ENCODE peak calls at places on chromosomes 11 and 22, in seven cellular contexts. One of them, this sample, is unnamed.

GRCh38 chr22:38413085-38414008 is 41.7 kb downstream of the KCNJ4 start:
- DNase-seq in CD8-positive, alpha-beta T cell: peak; percentile 45
- DNase-seq in right atrium auricular region: no peak
- DNase-seq in left ventricle myocardium inferior: peak; percentile 53
- DNase-seq in PC-3: no peak
- DNase-seq in naive thymus-derived CD4-positive, alpha-beta T cell: no peak
- DNase-seq in upper lobe of left lung: no peak
- DNase-seq in this sample: no peak

GRCh38 chr11:129589190-129589589 is 213.5 kb downstream of the BARX2 start:
- DNase-seq in CD8-positive, alpha-beta T cell: no peak
- DNase-seq in right atrium auricular region: no peak
- DNase-seq in left ventricle myocardium inferior: no peak
- DNase-seq in PC-3: no peak
- DNase-seq in naive thymus-derived CD4-positive, alpha-beta T cell: no peak
- DNase-seq in upper lobe of left lung: no peak
- DNase-seq in this sample: no peak

GRCh38 chr22:42670921-42671709 is 21.9 kb upstream of the CYB5R3 start:
- DNase-seq in CD8-positive, alpha-beta T cell: no peak
- DNase-seq in right atrium auricular region: no peak
- DNase-seq in left ventricle myocardium inferior: no peak
- DNase-seq in PC-3: peak; percentile 44
- DNase-seq in naive thymus-derived CD4-positive, alpha-beta T cell: no peak
- DNase-seq in upper lobe of left lung: no peak
- DNase-seq in this sample: no peak

GRCh38 chr11:44988111-44988510 is 37.4 kb upstream of the TP53I11 start:
- DNase-seq in CD8-positive, alpha-beta T cell: no peak
- DNase-seq in right atrium auricular region: peak; percentile 38
- DNase-seq in left ventricle myocardium inferior: no peak
- DNase-seq in PC-3: no peak
- DNase-seq in naive thymus-derived CD4-positive, alpha-beta T cell: no peak
- DNase-seq in upper lobe of left lung: no peak
- DNase-seq in this sample: no peak

GRCh38 chr11:119108151-119108856 is 1.2 kb downstream of the C2CD2L start:
- DNase-seq in CD8-positive, alpha-beta T cell: peak; percentile 59
- DNase-seq in right atrium auricular region: no peak
- DNase-seq in left ventricle myocardium inferior: no peak
- DNase-seq in PC-3: peak; percentile 92
- DNase-seq in naive thymus-derived CD4-positive, alpha-beta T cell: no peak
- DNase-seq in upper lobe of left lung: no peak
- DNase-seq in this sample: no peak

GRCh38 chr11:118295834-118296454 is 8.6 kb upstream of the CD3E start:
- DNase-seq in CD8-positive, alpha-beta T cell: peak; percentile 63
- DNase-seq in right atrium auricular region: no peak
- DNase-seq in left ventricle myocardium inferior: no peak
- DNase-seq in PC-3: peak; percentile 89
- DNase-seq in naive thymus-derived CD4-positive, alpha-beta T cell: no peak
- DNase-seq in upper lobe of left lung: no peak
- DNase-seq in this sample: no peak

GRCh38 chr11:4480577-4481539 is 1.6 kb upstream of the OR52K1 start:
- DNase-seq in CD8-positive, alpha-beta T cell: no peak
- DNase-seq in right atrium auricular region: no peak
- DNase-seq in left ventricle myocardium inferior: no peak
- DNase-seq in PC-3: peak; percentile 67
- DNase-seq in naive thymus-derived CD4-positive, alpha-beta T cell: no peak
- DNase-seq in upper lobe of left lung: no peak
- DNase-seq in this sample: no peak

GRCh38 chr22:50676211-50676636 is 3.6 kb downstream of the SHANK3 start:
- DNase-seq in CD8-positive, alpha-beta T cell: no peak
- DNase-seq in right atrium auricular region: peak; percentile 18
- DNase-seq in left ventricle myocardium inferior: no peak
- DNase-seq in PC-3: no peak
- DNase-seq in naive thymus-derived CD4-positive, alpha-beta T cell: no peak
- DNase-seq in upper lobe of left lung: no peak
- DNase-seq in this sample: no peak

GRCh38 chr11:96342971-96343711 is at the start of gene MAML2:
- DNase-seq in CD8-positive, alpha-beta T cell: peak; percentile 91
- DNase-seq in right atrium auricular region: peak; percentile 95
- DNase-seq in left ventricle myocardium inferior: peak; percentile 92
- DNase-seq in PC-3: peak; percentile 98
- DNase-seq in naive thymus-derived CD4-positive, alpha-beta T cell: peak; percentile 85
- DNase-seq in upper lobe of left lung: peak; percentile 86
- DNase-seq in this sample: peak; percentile 84

GRCh38 chr22:23225724-23226496 is 45.6 kb downstream of the BCR start:
- DNase-seq in CD8-positive, alpha-beta T cell: peak; percentile 73
- DNase-seq in right atrium auricular region: no peak
- DNase-seq in left ventricle myocardium inferior: peak; percentile 62
- DNase-seq in PC-3: peak; percentile 82
- DNase-seq in naive thymus-derived CD4-positive, alpha-beta T cell: no peak
- DNase-seq in upper lobe of left lung: no peak
- DNase-seq in this sample: no peak

GRCh38 chr11:70521475-70522260 is 123.3 kb downstream of the CTTN start:
- DNase-seq in CD8-positive, alpha-beta T cell: no peak
- DNase-seq in right atrium auricular region: no peak
- DNase-seq in left ventricle myocardium inferior: no peak
- DNase-seq in PC-3: no peak
- DNase-seq in naive thymus-derived CD4-positive, alpha-beta T cell: no peak
- DNase-seq in upper lobe of left lung: no peak
- DNase-seq in this sample: no peak

GRCh38 chr11:15194671-15195415 is 80.1 kb downstream of the INSC start:
- DNase-seq in CD8-positive, alpha-beta T cell: no peak
- DNase-seq in right atrium auricular region: no peak
- DNase-seq in left ventricle myocardium inferior: no peak
- DNase-seq in PC-3: no peak
- DNase-seq in naive thymus-derived CD4-positive, alpha-beta T cell: no peak
- DNase-seq in upper lobe of left lung: no peak
- DNase-seq in this sample: no peak

GRCh38 chr22:42934338-42934737 is 77.3 kb upstream of the ARFGAP3 start:
- DNase-seq in CD8-positive, alpha-beta T cell: no peak
- DNase-seq in right atrium auricular region: no peak
- DNase-seq in left ventricle myocardium inferior: no peak
- DNase-seq in PC-3: no peak
- DNase-seq in naive thymus-derived CD4-positive, alpha-beta T cell: no peak
- DNase-seq in upper lobe of left lung: no peak
- DNase-seq in this sample: no peak

GRCh38 chr11:115383431-115383830 is 120.8 kb downstream of the CADM1 start:
- DNase-seq in CD8-positive, alpha-beta T cell: no peak
- DNase-seq in right atrium auricular region: no peak
- DNase-seq in left ventricle myocardium inferior: no peak
- DNase-seq in PC-3: no peak
- DNase-seq in naive thymus-derived CD4-positive, alpha-beta T cell: no peak
- DNase-seq in upper lobe of left lung: no peak
- DNase-seq in this sample: no peak

GRCh38 chr11:62574363-62575057 is 819 bp upstream of the EEF1G start:
- DNase-seq in CD8-positive, alpha-beta T cell: no peak
- DNase-seq in right atrium auricular region: no peak
- DNase-seq in left ventricle myocardium inferior: peak; percentile 41
- DNase-seq in PC-3: peak; percentile 29
- DNase-seq in naive thymus-derived CD4-positive, alpha-beta T cell: no peak
- DNase-seq in upper lobe of left lung: peak; percentile 86
- DNase-seq in this sample: no peak

GRCh38 chr22:20956258-20957117 is 10.6 kb upstream of the AIFM3 start:
- DNase-seq in CD8-positive, alpha-beta T cell: no peak
- DNase-seq in right atrium auricular region: no peak
- DNase-seq in left ventricle myocardium inferior: no peak
- DNase-seq in PC-3: peak; percentile 75
- DNase-seq in naive thymus-derived CD4-positive, alpha-beta T cell: no peak
- DNase-seq in upper lobe of left lung: peak; percentile 43
- DNase-seq in this sample: no peak

GRCh38 chr22:23751441-23751996 is 607 bp upstream of the ZNF70 start:
- DNase-seq in CD8-positive, alpha-beta T cell: no peak
- DNase-seq in right atrium auricular region: no peak
- DNase-seq in left ventricle myocardium inferior: no peak
- DNase-seq in PC-3: no peak
- DNase-seq in naive thymus-derived CD4-positive, alpha-beta T cell: no peak
- DNase-seq in upper lobe of left lung: peak; percentile 79
- DNase-seq in this sample: peak; percentile 56

GRCh38 chr11:62974848-62975522 is 9.8 kb downstream of the SLC22A6 start:
- DNase-seq in CD8-positive, alpha-beta T cell: no peak
- DNase-seq in right atrium auricular region: no peak
- DNase-seq in left ventricle myocardium inferior: peak; percentile 56
- DNase-seq in PC-3: peak; percentile 55
- DNase-seq in naive thymus-derived CD4-positive, alpha-beta T cell: no peak
- DNase-seq in upper lobe of left lung: no peak
- DNase-seq in this sample: no peak

DNA sequence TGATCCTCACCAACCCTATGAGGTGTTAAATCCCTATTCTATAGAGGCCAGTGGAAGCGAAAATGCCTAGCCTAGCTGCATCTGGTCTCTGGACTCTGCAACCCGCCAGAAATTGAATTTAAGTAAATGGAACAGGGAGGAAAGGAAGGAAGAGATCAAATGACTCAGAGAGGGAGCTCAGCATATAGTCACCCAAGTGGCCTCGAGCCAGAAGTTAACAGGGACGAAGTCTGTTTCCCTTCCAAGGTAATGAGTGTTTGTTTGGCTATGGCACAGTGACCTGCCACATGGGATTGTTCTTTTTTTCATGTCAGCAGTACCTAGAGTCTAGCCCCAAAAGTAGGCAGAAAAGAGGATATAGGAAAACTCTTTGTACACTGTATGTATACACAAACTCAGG is 66.3 kb downstream of the PAK1 start:
- DNase-seq in CD8-positive, alpha-beta T cell: no peak
- DNase-seq in right atrium auricular region: no peak
- DNase-seq in left ventricle myocardium inferior: no peak
- DNase-seq in PC-3: peak; percentile 99
- DNase-seq in naive thymus-derived CD4-positive, alpha-beta T cell: no peak
- DNase-seq in upper lobe of left lung: no peak
- DNase-seq in this sample: peak; percentile 64
- H3K4me3 ChIP-seq in CD8-positive, alpha-beta T cell: no peak overlapping the region
- H3K4me3 ChIP-seq in right atrium auricular region: no peak overlapping the region
- H3K4me3 ChIP-seq in left ventricle myocardium inferior: no peak overlapping the region
- H3K4me3 ChIP-seq in PC-3: peak overlapping the region; percentile 2
- H3K4me3 ChIP-seq in naive thymus-derived CD4-positive, alpha-beta T cell: no peak overlapping the region
- H3K4me3 ChIP-seq in upper lobe of left lung: no peak overlapping the region
- H3K4me3 ChIP-seq in this sample: no peak overlapping the region

GRCh38 chr11:1852885-1853284 is at the start of gene LSP1:
- DNase-seq in CD8-positive, alpha-beta T cell: peak; percentile 91
- DNase-seq in right atrium auricular region: no peak
- DNase-seq in left ventricle myocardium inferior: no peak
- DNase-seq in PC-3: no peak
- DNase-seq in naive thymus-derived CD4-positive, alpha-beta T cell: peak; percentile 86
- DNase-seq in upper lobe of left lung: peak; percentile 85
- DNase-seq in this sample: no peak

GRCh38 chr11:1855886-1856265 is 3.0 kb downstream of the LSP1 start:
- DNase-seq in CD8-positive, alpha-beta T cell: no peak
- DNase-seq in right atrium auricular region: no peak
- DNase-seq in left ventricle myocardium inferior: no peak
- DNase-seq in PC-3: no peak
- DNase-seq in naive thymus-derived CD4-positive, alpha-beta T cell: no peak
- DNase-seq in upper lobe of left lung: peak; percentile 58
- DNase-seq in this sample: no peak

GRCh38 chr11:1853376-1854131 is 670 bp downstream of the LSP1 start:
- DNase-seq in CD8-positive, alpha-beta T cell: no peak
- DNase-seq in right atrium auricular region: no peak
- DNase-seq in left ventricle myocardium inferior: no peak
- DNase-seq in PC-3: no peak
- DNase-seq in naive thymus-derived CD4-positive, alpha-beta T cell: no peak
- DNase-seq in upper lobe of left lung: peak; percentile 65
- DNase-seq in this sample: no peak

GRCh38 chr11:1854949-1855885 is 2.3 kb downstream of the LSP1 start:
- DNase-seq in CD8-positive, alpha-beta T cell: no peak
- DNase-seq in right atrium auricular region: no peak
- DNase-seq in left ventricle myocardium inferior: no peak
- DNase-seq in PC-3: no peak
- DNase-seq in naive thymus-derived CD4-positive, alpha-beta T cell: peak; percentile 68
- DNase-seq in upper lobe of left lung: peak; percentile 69
- DNase-seq in this sample: no peak

GRCh38 chr11:1854132-1854948 is 1.5 kb downstream of the LSP1 start:
- DNase-seq in CD8-positive, alpha-beta T cell: no peak
- DNase-seq in right atrium auricular region: no peak
- DNase-seq in left ventricle myocardium inferior: no peak
- DNase-seq in PC-3: no peak
- DNase-seq in naive thymus-derived CD4-positive, alpha-beta T cell: no peak
- DNase-seq in upper lobe of left lung: peak; percentile 56
- DNase-seq in this sample: peak; percentile 86
- H3K4me1 ChIP-seq in CD8-positive, alpha-beta T cell: peaks cover 86% of the 10 kb centered on the region
- H3K4me1 ChIP-seq in right atrium auricular region: no peaks in the 10 kb centered on the region
- H3K4me1 ChIP-seq in left ventricle myocardium inferior: peaks cover 12% of the 10 kb centered on the region
- H3K4me1 ChIP-seq in PC-3: no peaks in the 10 kb centered on the region
- H3K4me1 ChIP-seq in naive thymus-derived CD4-positive, alpha-beta T cell: peaks cover 46% of the 10 kb centered on the region
- H3K4me1 ChIP-seq in upper lobe of left lung: peaks cover 22% of the 10 kb centered on the region
- H3K4me1 ChIP-seq in this sample: peaks cover 6% of the 10 kb centered on the region

DNA sequence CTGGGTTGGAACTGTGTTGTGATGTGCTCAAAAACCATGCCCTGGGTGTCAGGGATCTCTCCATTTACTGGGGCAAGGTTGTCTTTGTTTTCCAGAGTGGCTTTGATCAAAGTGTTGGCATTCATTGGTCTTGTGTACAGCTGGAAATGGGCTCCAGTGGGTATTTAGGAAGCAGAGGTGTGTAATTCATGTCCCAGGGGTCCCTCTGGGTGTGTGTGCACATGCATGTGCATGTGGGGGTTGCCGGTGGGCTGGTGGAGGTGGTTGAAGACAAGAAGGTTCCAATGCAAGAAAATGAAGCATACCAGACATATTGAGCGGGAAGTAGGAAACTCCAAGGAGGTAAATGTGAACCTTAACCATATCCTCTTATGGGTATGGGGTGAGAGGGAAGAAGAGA is 121.7 kb downstream of the ME3 start:
- DNase-seq in CD8-positive, alpha-beta T cell: no peak
- DNase-seq in right atrium auricular region: no peak
- DNase-seq in left ventricle myocardium inferior: no peak
- DNase-seq in PC-3: no peak
- DNase-seq in naive thymus-derived CD4-positive, alpha-beta T cell: no peak
- DNase-seq in upper lobe of left lung: no peak
- DNase-seq in this sample: no peak
- H3K4me3 ChIP-seq in CD8-positive, alpha-beta T cell: no peak overlapping the region
- H3K4me3 ChIP-seq in right atrium auricular region: no peak overlapping the region
- H3K4me3 ChIP-seq in left ventricle myocardium inferior: no peak overlapping the region
- H3K4me3 ChIP-seq in PC-3: no peak overlapping the region
- H3K4me3 ChIP-seq in naive thymus-derived CD4-positive, alpha-beta T cell: no peak overlapping the region
- H3K4me3 ChIP-seq in upper lobe of left lung: no peak overlapping the region
- H3K4me3 ChIP-seq in this sample: no peak overlapping the region

DNA sequence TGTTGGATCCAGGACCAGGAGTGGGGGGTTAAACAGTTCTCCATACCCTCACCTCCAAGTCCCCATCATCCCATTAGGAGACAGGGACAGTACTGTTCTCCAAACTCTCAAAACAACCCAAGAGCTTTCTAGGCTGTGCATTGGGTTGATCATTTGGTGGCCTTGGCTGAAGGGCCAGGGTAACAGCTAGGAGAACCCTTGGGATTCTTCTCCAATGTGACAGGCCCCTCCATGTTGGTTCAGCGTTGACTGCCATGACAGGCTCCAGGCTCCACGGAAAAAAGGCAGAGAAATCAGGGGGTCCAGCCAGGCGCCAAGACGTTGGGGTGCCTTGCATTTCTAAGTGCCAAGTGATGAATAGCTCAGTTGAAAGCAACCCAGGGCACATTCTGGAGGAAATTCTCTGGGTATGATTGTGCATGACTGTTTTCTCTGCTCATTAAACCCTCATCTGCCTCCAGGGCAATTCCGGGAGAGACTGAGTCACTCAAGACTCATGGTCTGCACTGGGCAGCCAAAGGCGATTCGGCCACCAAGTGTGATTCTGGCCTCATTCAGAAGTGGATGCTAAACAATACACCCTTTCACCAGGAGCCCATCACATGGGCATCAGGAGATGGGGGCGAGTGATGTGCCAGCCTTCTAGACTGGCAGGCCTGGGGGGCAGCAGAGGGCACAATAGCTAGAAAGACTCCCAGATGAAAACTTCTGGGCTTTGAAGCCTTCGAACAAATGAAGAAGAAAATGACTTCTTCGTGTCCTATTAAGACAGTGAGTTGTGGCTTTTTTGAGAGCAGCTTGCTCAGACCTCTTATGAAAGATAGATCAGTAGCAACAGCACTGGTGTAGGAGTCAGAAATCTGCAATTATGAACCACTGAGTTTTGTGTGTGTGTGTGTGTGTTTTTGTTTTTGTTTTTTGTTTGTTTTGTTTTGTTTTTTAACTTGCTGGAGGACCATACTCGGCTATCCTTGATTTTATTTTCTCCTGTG is 27.7 kb downstream of the CD44 start:
- DNase-seq in CD8-positive, alpha-beta T cell: peak; percentile 59
- DNase-seq in right atrium auricular region: peak; percentile 64
- DNase-seq in left ventricle myocardium inferior: no peak
- DNase-seq in PC-3: peak; percentile 98
- DNase-seq in naive thymus-derived CD4-positive, alpha-beta T cell: peak; percentile 49
- DNase-seq in upper lobe of left lung: no peak
- DNase-seq in this sample: no peak
- H3K4me1 ChIP-seq in CD8-positive, alpha-beta T cell: peaks cover 97% of the 10 kb centered on the region
- H3K4me1 ChIP-seq in right atrium auricular region: peaks cover 59% of the 10 kb centered on the region
- H3K4me1 ChIP-seq in left ventricle myocardium inferior: peaks cover 39% of the 10 kb centered on the region
- H3K4me1 ChIP-seq in PC-3: peaks cover 64% of the 10 kb centered on the region
- H3K4me1 ChIP-seq in naive thymus-derived CD4-positive, alpha-beta T cell: peaks cover 96% of the 10 kb centered on the region
- H3K4me1 ChIP-seq in upper lobe of left lung: peaks cover 79% of the 10 kb centered on the region
- H3K4me1 ChIP-seq in this sample: peaks cover 40% of the 10 kb centered on the region

This sample was measured in gastrocnemius medialis.